ENCODE peak calls at places on chromosomes 4 and X, in six cellular contexts. S is SJSA1, O is cardiac muscle cell, W is NCI-H2029 treated with DMSO at 0.1 percent for 48 hours, Z is cerebellar cortex, T is T follicular helper cell. D is an unnamed sample.

GRCh38 chr4:101393256-101393655 is 45.9 kb upstream of the PPP3CA start:
- DNase-seq in S (no peak), O (no peak), W (no peak), Z (no peak), T (no peak), D (no peak)

GRCh38 chr4:54268151-54268550 is 39.1 kb downstream of the PDGFRA start:
- DNase-seq in S (no peak), O (no peak), W (no peak), Z (no peak), T (no peak), D (no peak)

GRCh38 chrX:115372026-115372610 is 82.6 kb downstream of the LUZP4 start:
- DNase-seq in S (peak; percentile 67), O (peak; percentile 47), W (no peak), Z (no peak), T (no peak), D (no peak)

GRCh38 chrX:154123241-154124219 is 20.5 kb upstream of the OPN1LW start:
- DNase-seq in S (no peak), O (no peak), W (no peak), Z (no peak), T (no peak), D (no peak)

GRCh38 chr4:76726141-76726540 is 171.8 kb downstream of the SOWAHB start:
- DNase-seq in S (no peak), O (no peak), W (no peak), Z (no peak), T (no peak), D (no peak)

GRCh38 chr4:62288803-62289541 is 1088.8 kb downstream of the ADGRL3 start:
- DNase-seq in S (no peak), O (no peak), W (no peak), Z (no peak), T (no peak), D (no peak)

GRCh38 chr4:99151931-99152448 is 7.9 kb upstream of the ADH4 start:
- DNase-seq in S (no peak), O (no peak), W (no peak), Z (no peak), T (no peak), D (no peak)

GRCh38 chr4:117835566-117835965 is 198.7 kb upstream of the NDST3 start:
- DNase-seq in S (no peak), O (no peak), W (no peak), Z (no peak), T (no peak), D (no peak)

GRCh38 chrX:3712080-3712869 is 1.2 kb downstream of the PRKX start:
- DNase-seq in S (no peak), O (peak; percentile 18), W (no peak), Z (no peak), T (no peak), D (no peak)

GRCh38 chr4:141652161-141652778 is 15.9 kb downstream of the IL15 start:
- DNase-seq in S (peak; percentile 85), O (no peak), W (no peak), Z (no peak), T (no peak), D (no peak)

GRCh38 chr4:128686032-128686465 is 123.5 kb upstream of the JADE1 start:
- DNase-seq in S (no peak), O (no peak), W (no peak), Z (no peak), T (no peak), D (no peak)

GRCh38 chr4:15504041-15504440 is 34.4 kb downstream of the CC2D2A start:
- DNase-seq in S (no peak), O (no peak), W (no peak), Z (no peak), T (no peak), D (no peak)